ENCODE peak calls at places on chromosomes 1 and 21, in nine cellular contexts. H is Peyer's patch, I is Panc1, S is transverse colon, N is tibial nerve, J is heart left ventricle, O is GM12864, T is endodermal cell, D is esophagus muscularis mucosa. U is an unnamed sample.

GRCh38 chr21:29290245-29290644 is 8.5 kb upstream of the BACH1 start:
- DNase-seq in H (no peak), I (no peak), S (no peak), N (no peak), J (no peak), O (no peak), T (no peak), D (no peak), U (no peak)

GRCh38 chr1:45299981-45300668 is 26.6 kb upstream of the HPDL start:
- DNase-seq in H (no peak), I (peak; percentile 65), S (peak; percentile 31), N (no peak), J (no peak), O (peak; percentile 57), T (peak; percentile 78), D (no peak), U (peak; percentile 48)

GRCh38 chr1:37257646-37258045 is 216.7 kb upstream of the ZC3H12A start:
- DNase-seq in H (no peak), I (no peak), S (no peak), N (no peak), J (no peak), O (no peak), T (no peak), D (no peak), U (no peak)

GRCh38 chr1:168811213-168811612 is 82.2 kb upstream of the DPT start:
- DNase-seq in H (no peak), I (no peak), S (no peak), N (no peak), J (no peak), O (no peak), T (no peak), D (no peak), U (no peak)

GRCh38 chr21:33478182-33478581 is 1.6 kb downstream of the TMEM50B start:
- DNase-seq in H (no peak), I (no peak), S (no peak), N (no peak), J (no peak), O (no peak), T (no peak), D (no peak), U (no peak)

GRCh38 chr1:220003015-220003414 is 43.3 kb downstream of the EPRS1 start:
- DNase-seq in H (no peak), I (no peak), S (no peak), N (no peak), J (no peak), O (no peak), T (no peak), D (no peak), U (no peak)

GRCh38 chr1:153313288-153313687 is 536 bp upstream of the PGLYRP3 start:
- DNase-seq in H (no peak), I (no peak), S (no peak), N (no peak), J (no peak), O (no peak), T (peak; percentile 11), D (peak; percentile 86), U (no peak)

GRCh38 chr1:211370669-211371068 is 44.0 kb downstream of the TRAF5 start:
- DNase-seq in H (no peak), I (no peak), S (no peak), N (no peak), J (no peak), O (no peak), T (no peak), D (no peak), U (no peak)

GRCh38 chr1:94713472-94714141 is 106.5 kb upstream of the SLC44A3 start:
- DNase-seq in H (peak; percentile 81), I (no peak), S (peak; percentile 81), N (peak; percentile 89), J (peak; percentile 87), O (peak; percentile 22), T (peak; percentile 94), D (peak; percentile 97), U (peak; percentile 81)

GRCh38 chr1:245790441-245790840 is 635.7 kb downstream of the KIF26B start:
- DNase-seq in H (no peak), I (no peak), S (no peak), N (no peak), J (no peak), O (no peak), T (no peak), D (no peak), U (no peak)

GRCh38 chr1:22500476-22500875 is 48.8 kb downstream of the ZBTB40 start:
- DNase-seq in H (no peak), I (no peak), S (peak; percentile 20), N (no peak), J (peak; percentile 41), O (no peak), T (no peak), D (no peak), U (peak; percentile 26)

GRCh38 chr1:201015551-201016091 is 7.9 kb downstream of the KIF21B start:
- DNase-seq in H (no peak), I (no peak), S (no peak), N (no peak), J (no peak), O (no peak), T (peak; percentile 56), D (no peak), U (no peak)

GRCh38 chr1:80639777-80640533 is 1160.8 kb upstream of the ADGRL2 start:
- DNase-seq in H (no peak), I (no peak), S (no peak), N (no peak), J (no peak), O (no peak), T (no peak), D (no peak), U (no peak)

GRCh38 chr1:28456078-28456477 is 49.8 kb upstream of the RCC1 start:
- DNase-seq in H (no peak), I (no peak), S (no peak), N (no peak), J (no peak), O (peak; percentile 30), T (no peak), D (no peak), U (no peak)

GRCh38 chr1:35646043-35646442 is 4.7 kb upstream of the PSMB2 start:
- DNase-seq in H (no peak), I (no peak), S (no peak), N (no peak), J (no peak), O (no peak), T (no peak), D (no peak), U (no peak)
- TF ChIP-seq CTCF in H (peak; percentile 7), I (peak; percentile 57), S (no peak), N (no peak), J (no peak), O (peak; percentile 12), T (peak; percentile 67), D (no peak), U (no peak)

GRCh38 chr21:30555095-30555494 is 6.0 kb downstream of the KRTAP19-7 start:
- DNase-seq in H (no peak), I (no peak), S (no peak), N (no peak), J (no peak), O (no peak), T (no peak), D (no peak), U (no peak)

DNA sequence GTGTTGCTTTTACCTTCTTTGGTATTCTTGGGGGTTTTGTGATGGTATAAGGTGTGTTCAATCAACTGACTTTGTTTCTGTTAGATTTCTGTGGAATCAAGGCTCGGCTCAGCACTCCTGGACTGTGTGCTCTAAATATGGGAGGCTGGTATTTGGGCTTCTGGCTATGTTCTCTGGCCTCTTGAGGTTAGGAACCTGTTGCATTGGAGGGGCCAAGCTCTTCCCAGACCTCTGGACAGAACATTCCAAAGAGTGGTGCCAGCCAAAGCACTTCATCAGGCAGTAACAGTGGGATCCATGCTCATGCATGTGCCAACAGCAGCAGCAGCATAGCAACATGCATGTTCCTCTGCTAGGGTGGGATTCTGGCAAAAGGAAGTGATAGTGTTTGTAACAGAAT is 8.3 kb downstream of the KRTAP19-7 start:
- DNase-seq in H (no peak), I (no peak), S (no peak), N (no peak), J (no peak), O (no peak), T (no peak), D (no peak), U (no peak)
- H3K4me3 ChIP-seq in H (no peak overlapping the region), I (no peak overlapping the region), S (no peak overlapping the region), N (no peak overlapping the region), J (no peak overlapping the region), O (no peak overlapping the region), T (no peak overlapping the region), D (no peak overlapping the region), U (no peak overlapping the region)

DNA sequence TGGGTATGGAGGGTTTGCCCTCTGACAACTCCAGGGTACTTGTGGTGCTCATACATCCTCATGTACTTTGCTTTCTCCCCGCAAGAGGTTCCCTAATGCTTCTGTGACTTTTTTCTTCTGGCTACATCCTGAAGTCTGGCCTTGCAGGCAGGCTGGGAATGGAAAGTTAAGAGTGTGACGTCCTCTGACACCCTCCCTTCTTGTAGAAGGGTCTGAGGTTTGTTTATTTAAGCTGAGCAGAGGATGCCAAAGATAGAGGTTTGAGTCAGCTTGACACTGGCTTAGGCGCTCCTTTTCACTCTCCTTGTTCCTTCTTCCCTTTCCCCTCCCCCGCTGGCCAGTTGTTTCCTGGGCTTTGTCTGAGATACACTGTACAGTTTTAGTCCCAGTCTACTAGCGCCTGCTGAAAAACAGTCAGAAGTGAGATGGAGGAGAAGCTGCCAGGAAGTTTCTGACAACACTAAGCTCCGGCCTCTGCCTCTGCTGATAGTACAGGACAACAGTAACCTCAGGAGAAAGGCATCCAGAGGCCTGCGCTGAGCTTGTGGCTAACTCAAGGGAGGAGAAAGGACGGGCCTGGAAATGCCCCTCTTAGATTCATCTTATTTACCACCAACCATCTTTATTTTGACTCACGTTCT is at the start of gene MACF1:
- DNase-seq in H (no peak), I (no peak), S (peak; percentile 55), N (peak; percentile 32), J (peak; percentile 82), O (no peak), T (peak; percentile 77), D (peak; percentile 95), U (peak; percentile 58)
- TF ChIP-seq CTCF in H (peak; percentile 36), I (no peak), S (peak; percentile 41), N (peak; percentile 54), J (peak; percentile 45), O (peak; percentile 36), T (peak; percentile 35), D (peak; percentile 69), U (no peak)

GRCh38 chr21:31555741-31556191 is 103.7 kb upstream of the SOD1 start:
- DNase-seq in H (no peak), I (no peak), S (no peak), N (no peak), J (no peak), O (no peak), T (peak; percentile 80), D (no peak), U (no peak)

GRCh38 chr21:31557956-31558838 is 101.3 kb upstream of the SOD1 start:
- DNase-seq in H (peak; percentile 50), I (no peak), S (peak; percentile 10), N (no peak), J (no peak), O (no peak), T (peak; percentile 86), D (no peak), U (peak; percentile 8)

GRCh38 chr21:31558839-31559367 is 100.6 kb upstream of the SOD1 start:
- DNase-seq in H (peak; percentile 78), I (no peak), S (peak; percentile 89), N (peak; percentile 71), J (peak; percentile 90), O (peak; percentile 53), T (peak; percentile 98), D (peak; percentile 94), U (peak; percentile 85)

GRCh38 chr21:31556662-31557061 is 102.8 kb upstream of the SOD1 start:
- DNase-seq in H (no peak), I (no peak), S (no peak), N (no peak), J (no peak), O (no peak), T (no peak), D (no peak), U (no peak)

GRCh38 chr21:31557421-31557955 is 102.0 kb upstream of the SOD1 start:
- DNase-seq in H (no peak), I (no peak), S (no peak), N (no peak), J (no peak), O (no peak), T (peak; percentile 82), D (no peak), U (peak; percentile 49)
- H3K4me3 ChIP-seq in H (peak overlapping the region; percentile 61), I (peak overlapping the region; percentile 24), S (peak overlapping the region; percentile 66), N (peak overlapping the region; percentile 53), J (peak overlapping the region; percentile 68), O (no peak overlapping the region), T (peak overlapping the region; percentile 83), D (peak overlapping the region; percentile 57), U (no peak overlapping the region)